ENCODE peak calls at places on chromosomes 7 and 10, in nine cellular contexts. One of them, this sample, is unnamed.

GRCh38 chr10:33116293-33116697 is 158.3 kb upstream of the ITGB1 start:
- DNase-seq in esophagus squamous epithelium: no peak
- DNase-seq in cardiac fibroblast: peak
- DNase-seq in M059J: peak
- DNase-seq in activated CD8-positive, alpha-beta memory T cell treated with anti-CD3 and anti-CD28 coated beads for 24 hours: no peak
- DNase-seq in GOT3: no peak
- DNase-seq in activated gamma-delta T cell treated with Interleukin-2 at 50 U/mL for 16 hours: no peak
- DNase-seq in BJ: no peak
- DNase-seq in Peyer's patch: no peak
- DNase-seq in this sample: no peak

GRCh38 chr7:152504816-152505215 is 69.0 kb upstream of the KMT2C start:
- DNase-seq in esophagus squamous epithelium: no peak
- DNase-seq in cardiac fibroblast: no peak
- DNase-seq in M059J: no peak
- DNase-seq in activated CD8-positive, alpha-beta memory T cell treated with anti-CD3 and anti-CD28 coated beads for 24 hours: no peak
- DNase-seq in GOT3: no peak
- DNase-seq in activated gamma-delta T cell treated with Interleukin-2 at 50 U/mL for 16 hours: no peak
- DNase-seq in BJ: no peak
- DNase-seq in Peyer's patch: no peak
- DNase-seq in this sample: no peak

GRCh38 chr10:116241025-116241424 is 32.0 kb downstream of the GFRA1 start:
- DNase-seq in esophagus squamous epithelium: no peak
- DNase-seq in cardiac fibroblast: no peak
- DNase-seq in M059J: no peak
- DNase-seq in activated CD8-positive, alpha-beta memory T cell treated with anti-CD3 and anti-CD28 coated beads for 24 hours: no peak
- DNase-seq in GOT3: no peak
- DNase-seq in activated gamma-delta T cell treated with Interleukin-2 at 50 U/mL for 16 hours: no peak
- DNase-seq in BJ: no peak
- DNase-seq in Peyer's patch: no peak
- DNase-seq in this sample: no peak

GRCh38 chr10:87794285-87794684 is 23.7 kb downstream of the ATAD1 start:
- DNase-seq in esophagus squamous epithelium: no peak
- DNase-seq in cardiac fibroblast: peak
- DNase-seq in M059J: no peak
- DNase-seq in activated CD8-positive, alpha-beta memory T cell treated with anti-CD3 and anti-CD28 coated beads for 24 hours: no peak
- DNase-seq in GOT3: no peak
- DNase-seq in activated gamma-delta T cell treated with Interleukin-2 at 50 U/mL for 16 hours: no peak
- DNase-seq in BJ: no peak
- DNase-seq in Peyer's patch: no peak
- DNase-seq in this sample: no peak

GRCh38 chr10:5362873-5363272 is 1.9 kb upstream of the UCN3 start:
- DNase-seq in esophagus squamous epithelium: no peak
- DNase-seq in cardiac fibroblast: no peak
- DNase-seq in M059J: no peak
- DNase-seq in activated CD8-positive, alpha-beta memory T cell treated with anti-CD3 and anti-CD28 coated beads for 24 hours: no peak
- DNase-seq in GOT3: no peak
- DNase-seq in activated gamma-delta T cell treated with Interleukin-2 at 50 U/mL for 16 hours: no peak
- DNase-seq in BJ: no peak
- DNase-seq in Peyer's patch: no peak
- DNase-seq in this sample: no peak

GRCh38 chr7:94632338-94633024 is 23.5 kb downstream of the SGCE start:
- DNase-seq in esophagus squamous epithelium: no peak
- DNase-seq in cardiac fibroblast: peak
- DNase-seq in M059J: peak
- DNase-seq in activated CD8-positive, alpha-beta memory T cell treated with anti-CD3 and anti-CD28 coated beads for 24 hours: no peak
- DNase-seq in GOT3: no peak
- DNase-seq in activated gamma-delta T cell treated with Interleukin-2 at 50 U/mL for 16 hours: no peak
- DNase-seq in BJ: peak
- DNase-seq in Peyer's patch: no peak
- DNase-seq in this sample: no peak

GRCh38 chr10:14803827-14804226 is 29.1 kb upstream of the FAM107B start:
- DNase-seq in esophagus squamous epithelium: no peak
- DNase-seq in cardiac fibroblast: no peak
- DNase-seq in M059J: no peak
- DNase-seq in activated CD8-positive, alpha-beta memory T cell treated with anti-CD3 and anti-CD28 coated beads for 24 hours: no peak
- DNase-seq in GOT3: no peak
- DNase-seq in activated gamma-delta T cell treated with Interleukin-2 at 50 U/mL for 16 hours: no peak
- DNase-seq in BJ: no peak
- DNase-seq in Peyer's patch: no peak
- DNase-seq in this sample: no peak

GRCh38 chr7:75966209-75966961 is 28.0 kb downstream of the TMEM120A start:
- DNase-seq in esophagus squamous epithelium: no peak
- DNase-seq in cardiac fibroblast: peak
- DNase-seq in M059J: no peak
- DNase-seq in activated CD8-positive, alpha-beta memory T cell treated with anti-CD3 and anti-CD28 coated beads for 24 hours: no peak
- DNase-seq in GOT3: no peak
- DNase-seq in activated gamma-delta T cell treated with Interleukin-2 at 50 U/mL for 16 hours: no peak
- DNase-seq in BJ: peak
- DNase-seq in Peyer's patch: no peak
- DNase-seq in this sample: no peak

GRCh38 chr10:11509036-11509435 is 102.4 kb downstream of the USP6NL start:
- DNase-seq in esophagus squamous epithelium: no peak
- DNase-seq in cardiac fibroblast: no peak
- DNase-seq in M059J: peak
- DNase-seq in activated CD8-positive, alpha-beta memory T cell treated with anti-CD3 and anti-CD28 coated beads for 24 hours: no peak
- DNase-seq in GOT3: no peak
- DNase-seq in activated gamma-delta T cell treated with Interleukin-2 at 50 U/mL for 16 hours: no peak
- DNase-seq in BJ: no peak
- DNase-seq in Peyer's patch: no peak
- DNase-seq in this sample: no peak

GRCh38 chr10:18216482-18216881 is 76.3 kb downstream of the CACNB2 start:
- DNase-seq in esophagus squamous epithelium: no peak
- DNase-seq in cardiac fibroblast: peak
- DNase-seq in M059J: peak
- DNase-seq in activated CD8-positive, alpha-beta memory T cell treated with anti-CD3 and anti-CD28 coated beads for 24 hours: no peak
- DNase-seq in GOT3: no peak
- DNase-seq in activated gamma-delta T cell treated with Interleukin-2 at 50 U/mL for 16 hours: no peak
- DNase-seq in BJ: no peak
- DNase-seq in Peyer's patch: no peak
- DNase-seq in this sample: no peak

GRCh38 chr10:8731415-8732110 is 677.1 kb downstream of the GATA3 start:
- DNase-seq in esophagus squamous epithelium: no peak
- DNase-seq in cardiac fibroblast: no peak
- DNase-seq in M059J: peak
- DNase-seq in activated CD8-positive, alpha-beta memory T cell treated with anti-CD3 and anti-CD28 coated beads for 24 hours: no peak
- DNase-seq in GOT3: no peak
- DNase-seq in activated gamma-delta T cell treated with Interleukin-2 at 50 U/mL for 16 hours: no peak
- DNase-seq in BJ: no peak
- DNase-seq in Peyer's patch: no peak
- DNase-seq in this sample: no peak

GRCh38 chr7:25815711-25816110 is 336.3 kb upstream of the NFE2L3 start:
- DNase-seq in esophagus squamous epithelium: no peak
- DNase-seq in cardiac fibroblast: no peak
- DNase-seq in M059J: no peak
- DNase-seq in activated CD8-positive, alpha-beta memory T cell treated with anti-CD3 and anti-CD28 coated beads for 24 hours: no peak
- DNase-seq in GOT3: no peak
- DNase-seq in activated gamma-delta T cell treated with Interleukin-2 at 50 U/mL for 16 hours: no peak
- DNase-seq in BJ: no peak
- DNase-seq in Peyer's patch: no peak
- DNase-seq in this sample: no peak

GRCh38 chr10:100163704-100164621 is 21.9 kb downstream of the ERLIN1 start:
- DNase-seq in esophagus squamous epithelium: no peak
- DNase-seq in cardiac fibroblast: peak
- DNase-seq in M059J: no peak
- DNase-seq in activated CD8-positive, alpha-beta memory T cell treated with anti-CD3 and anti-CD28 coated beads for 24 hours: no peak
- DNase-seq in GOT3: no peak
- DNase-seq in activated gamma-delta T cell treated with Interleukin-2 at 50 U/mL for 16 hours: no peak
- DNase-seq in BJ: no peak
- DNase-seq in Peyer's patch: no peak
- DNase-seq in this sample: no peak

GRCh38 chr7:30914611-30915601 is 3.3 kb downstream of the AQP1 start:
- DNase-seq in esophagus squamous epithelium: no peak
- DNase-seq in cardiac fibroblast: peak
- DNase-seq in M059J: peak
- DNase-seq in activated CD8-positive, alpha-beta memory T cell treated with anti-CD3 and anti-CD28 coated beads for 24 hours: no peak
- DNase-seq in GOT3: peak
- DNase-seq in activated gamma-delta T cell treated with Interleukin-2 at 50 U/mL for 16 hours: no peak
- DNase-seq in BJ: peak
- DNase-seq in Peyer's patch: no peak
- DNase-seq in this sample: no peak

GRCh38 chr10:60905580-60905979 is 38.4 kb downstream of the RHOBTB1 start:
- DNase-seq in esophagus squamous epithelium: no peak
- DNase-seq in cardiac fibroblast: peak
- DNase-seq in M059J: peak
- DNase-seq in activated CD8-positive, alpha-beta memory T cell treated with anti-CD3 and anti-CD28 coated beads for 24 hours: no peak
- DNase-seq in GOT3: no peak
- DNase-seq in activated gamma-delta T cell treated with Interleukin-2 at 50 U/mL for 16 hours: no peak
- DNase-seq in BJ: no peak
- DNase-seq in Peyer's patch: no peak
- DNase-seq in this sample: no peak

GRCh38 chr7:121795736-121796135 is 77.2 kb upstream of the PTPRZ1 start:
- DNase-seq in esophagus squamous epithelium: no peak
- DNase-seq in cardiac fibroblast: no peak
- DNase-seq in M059J: no peak
- DNase-seq in activated CD8-positive, alpha-beta memory T cell treated with anti-CD3 and anti-CD28 coated beads for 24 hours: no peak
- DNase-seq in GOT3: no peak
- DNase-seq in activated gamma-delta T cell treated with Interleukin-2 at 50 U/mL for 16 hours: no peak
- DNase-seq in BJ: no peak
- DNase-seq in Peyer's patch: no peak
- DNase-seq in this sample: no peak

GRCh38 chr7:82234457-82235049 is 209.0 kb downstream of the CACNA2D1 start:
- DNase-seq in esophagus squamous epithelium: no peak
- DNase-seq in cardiac fibroblast: peak
- DNase-seq in M059J: peak
- DNase-seq in activated CD8-positive, alpha-beta memory T cell treated with anti-CD3 and anti-CD28 coated beads for 24 hours: no peak
- DNase-seq in GOT3: no peak
- DNase-seq in activated gamma-delta T cell treated with Interleukin-2 at 50 U/mL for 16 hours: no peak
- DNase-seq in BJ: no peak
- DNase-seq in Peyer's patch: no peak
- DNase-seq in this sample: no peak

GRCh38 chr10:27621441-27621840 is 117.3 kb downstream of the RAB18 start:
- DNase-seq in esophagus squamous epithelium: no peak
- DNase-seq in cardiac fibroblast: no peak
- DNase-seq in M059J: no peak
- DNase-seq in activated CD8-positive, alpha-beta memory T cell treated with anti-CD3 and anti-CD28 coated beads for 24 hours: no peak
- DNase-seq in GOT3: no peak
- DNase-seq in activated gamma-delta T cell treated with Interleukin-2 at 50 U/mL for 16 hours: no peak
- DNase-seq in BJ: no peak
- DNase-seq in Peyer's patch: no peak
- DNase-seq in this sample: no peak

GRCh38 chr10:93165367-93165766 is 91.7 kb downstream of the CYP26A1 start:
- DNase-seq in esophagus squamous epithelium: no peak
- DNase-seq in cardiac fibroblast: no peak
- DNase-seq in M059J: peak
- DNase-seq in activated CD8-positive, alpha-beta memory T cell treated with anti-CD3 and anti-CD28 coated beads for 24 hours: no peak
- DNase-seq in GOT3: no peak
- DNase-seq in activated gamma-delta T cell treated with Interleukin-2 at 50 U/mL for 16 hours: no peak
- DNase-seq in BJ: no peak
- DNase-seq in Peyer's patch: no peak
- DNase-seq in this sample: no peak

GRCh38 chr7:96303686-96304443 is 18.0 kb downstream of the SLC25A13 start:
- DNase-seq in esophagus squamous epithelium: no peak
- DNase-seq in cardiac fibroblast: peak
- DNase-seq in M059J: peak
- DNase-seq in activated CD8-positive, alpha-beta memory T cell treated with anti-CD3 and anti-CD28 coated beads for 24 hours: no peak
- DNase-seq in GOT3: no peak
- DNase-seq in activated gamma-delta T cell treated with Interleukin-2 at 50 U/mL for 16 hours: no peak
- DNase-seq in BJ: peak
- DNase-seq in Peyer's patch: no peak
- DNase-seq in this sample: no peak

GRCh38 chr10:115141254-115141653 is 48.1 kb downstream of the ATRNL1 start:
- DNase-seq in esophagus squamous epithelium: no peak
- DNase-seq in cardiac fibroblast: peak
- DNase-seq in M059J: peak
- DNase-seq in activated CD8-positive, alpha-beta memory T cell treated with anti-CD3 and anti-CD28 coated beads for 24 hours: no peak
- DNase-seq in GOT3: no peak
- DNase-seq in activated gamma-delta T cell treated with Interleukin-2 at 50 U/mL for 16 hours: no peak
- DNase-seq in BJ: no peak
- DNase-seq in Peyer's patch: no peak
- DNase-seq in this sample: no peak

GRCh38 chr10:45239642-45240041 is 75.8 kb downstream of the OR13A1 start:
- DNase-seq in esophagus squamous epithelium: no peak
- DNase-seq in cardiac fibroblast: peak
- DNase-seq in M059J: peak
- DNase-seq in activated CD8-positive, alpha-beta memory T cell treated with anti-CD3 and anti-CD28 coated beads for 24 hours: no peak
- DNase-seq in GOT3: no peak
- DNase-seq in activated gamma-delta T cell treated with Interleukin-2 at 50 U/mL for 16 hours: no peak
- DNase-seq in BJ: peak
- DNase-seq in Peyer's patch: no peak
- DNase-seq in this sample: no peak

GRCh38 chr7:40545739-40546138 is 410.9 kb downstream of the SUGCT start:
- DNase-seq in esophagus squamous epithelium: no peak
- DNase-seq in cardiac fibroblast: no peak
- DNase-seq in M059J: no peak
- DNase-seq in activated CD8-positive, alpha-beta memory T cell treated with anti-CD3 and anti-CD28 coated beads for 24 hours: no peak
- DNase-seq in GOT3: no peak
- DNase-seq in activated gamma-delta T cell treated with Interleukin-2 at 50 U/mL for 16 hours: no peak
- DNase-seq in BJ: no peak
- DNase-seq in Peyer's patch: no peak
- DNase-seq in this sample: no peak

GRCh38 chr10:538895-539294 is 150.6 kb downstream of the DIP2C start:
- DNase-seq in esophagus squamous epithelium: no peak
- DNase-seq in cardiac fibroblast: peak
- DNase-seq in M059J: peak
- DNase-seq in activated CD8-positive, alpha-beta memory T cell treated with anti-CD3 and anti-CD28 coated beads for 24 hours: no peak
- DNase-seq in GOT3: no peak
- DNase-seq in activated gamma-delta T cell treated with Interleukin-2 at 50 U/mL for 16 hours: no peak
- DNase-seq in BJ: no peak
- DNase-seq in Peyer's patch: no peak
- DNase-seq in this sample: no peak

GRCh38 chr10:74177140-74177677 is 26.2 kb downstream of the ADK start:
- DNase-seq in esophagus squamous epithelium: no peak
- DNase-seq in cardiac fibroblast: peak
- DNase-seq in M059J: peak
- DNase-seq in activated CD8-positive, alpha-beta memory T cell treated with anti-CD3 and anti-CD28 coated beads for 24 hours: no peak
- DNase-seq in GOT3: no peak
- DNase-seq in activated gamma-delta T cell treated with Interleukin-2 at 50 U/mL for 16 hours: peak
- DNase-seq in BJ: no peak
- DNase-seq in Peyer's patch: peak
- DNase-seq in this sample: peak

GRCh38 chr7:81138850-81139249 is 220.0 kb upstream of the SEMA3C start:
- DNase-seq in esophagus squamous epithelium: no peak
- DNase-seq in cardiac fibroblast: no peak
- DNase-seq in M059J: no peak
- DNase-seq in activated CD8-positive, alpha-beta memory T cell treated with anti-CD3 and anti-CD28 coated beads for 24 hours: no peak
- DNase-seq in GOT3: no peak
- DNase-seq in activated gamma-delta T cell treated with Interleukin-2 at 50 U/mL for 16 hours: no peak
- DNase-seq in BJ: no peak
- DNase-seq in Peyer's patch: no peak
- DNase-seq in this sample: no peak

GRCh38 chr7:91089382-91089963 is 174.8 kb upstream of the FZD1 start:
- DNase-seq in esophagus squamous epithelium: no peak
- DNase-seq in cardiac fibroblast: peak
- DNase-seq in M059J: peak
- DNase-seq in activated CD8-positive, alpha-beta memory T cell treated with anti-CD3 and anti-CD28 coated beads for 24 hours: no peak
- DNase-seq in GOT3: no peak
- DNase-seq in activated gamma-delta T cell treated with Interleukin-2 at 50 U/mL for 16 hours: no peak
- DNase-seq in BJ: no peak
- DNase-seq in Peyer's patch: no peak
- DNase-seq in this sample: no peak